ENCODE peak calls at places on chromosomes 16 and 17, in five cellular contexts. S, T, E, D and R are unnamed samples.

GRCh38 chr16:88772871-88773811 is 11.9 kb downstream of the PIEZO1 start:
- DNase-seq in D (peak), E (no peak), S (peak), T (no peak), R (no peak)

GRCh38 chr17:16215002-16215272 is 397 bp downstream of the NCOR1 start:
- DNase-seq in S (peak), T (no peak), E (no peak), D (no peak), R (peak)

GRCh38 chr17:32569171-32570080 is 82.6 kb downstream of the CDK5R1 start:
- DNase-seq in T (no peak), E (no peak), S (no peak), D (no peak), R (no peak)

GRCh38 chr17:30520436-30520835 is 43.2 kb downstream of the GOSR1 start:
- DNase-seq in T (no peak), E (no peak), D (peak), S (no peak), R (no peak)

GRCh38 chr17:41505836-41506767 is 690 bp upstream of the KRT13 start:
- DNase-seq in S (no peak), D (no peak), T (peak), E (no peak), R (no peak)

GRCh38 chr16:56409195-56409594 is 16.1 kb downstream of the AMFR start:
- DNase-seq in T (peak), S (peak), E (no peak), D (peak), R (no peak)

GRCh38 chr16:9072806-9073341 is 18.6 kb upstream of the HAPSTR1 start:
- DNase-seq in D (peak), T (peak), S (peak), E (no peak), R (no peak)

GRCh38 chr17:9115446-9116265 is 94.3 kb downstream of the NTN1 start:
- DNase-seq in T (peak), D (no peak), S (peak), E (peak), R (no peak)

GRCh38 chr16:78240459-78241222 is 141.2 kb downstream of the WWOX start:
- DNase-seq in D (no peak), E (no peak), T (no peak), S (no peak), R (no peak)

GRCh38 chr16:80147021-80147680 is 393.6 kb upstream of the DYNLRB2 start:
- DNase-seq in E (no peak), S (no peak), T (no peak), D (peak), R (no peak)

GRCh38 chr16:59044616-59045015 is 310.5 kb upstream of the GOT2 start:
- DNase-seq in D (no peak), S (no peak), E (no peak), T (no peak), R (no peak)